ENCODE peak calls at places on chromosomes 7 and 10, in seven cellular contexts. E, T, L, R, C, V and U are unnamed samples.
A peak's percentile ranks its signal among the peaks of the same experiment; 100 is the strongest.

GRCh38 chr7:122166708-122167107 is 22.7 kb upstream of the AASS start:
- DNase-seq in E (no peak), T (no peak), L (no peak), R (no peak), C (peak; percentile 62), V (no peak), U (no peak)

GRCh38 chr10:28807760-28808613 is 130.7 kb downstream of the BAMBI start:
- DNase-seq in E (no peak), T (no peak), L (no peak), R (no peak), C (peak; percentile 34), V (no peak), U (no peak)

GRCh38 chr7:42272793-42273665 is 36.0 kb upstream of the GLI3 start:
- DNase-seq in E (no peak), T (no peak), L (no peak), R (no peak), C (peak; percentile 59), V (no peak), U (no peak)

GRCh38 chr7:16345979-16346958 is 75.1 kb downstream of the CRPPA start:
- DNase-seq in E (no peak), T (no peak), L (no peak), R (peak; percentile 16), C (peak; percentile 58), V (no peak), U (no peak)

GRCh38 chr7:120691915-120692314 is 166.0 kb downstream of the TSPAN12 start:
- DNase-seq in E (no peak), T (no peak), L (no peak), R (no peak), C (no peak), V (no peak), U (no peak)

GRCh38 chr7:54778166-54778565 is 19.2 kb upstream of the SEC61G start:
- DNase-seq in E (no peak), T (no peak), L (no peak), R (no peak), C (no peak), V (no peak), U (no peak)

GRCh38 chr10:12938271-12938670 is 63.2 kb downstream of the CCDC3 start:
- DNase-seq in E (no peak), T (no peak), L (no peak), R (no peak), C (no peak), V (no peak), U (no peak)

GRCh38 chr10:125521721-125522680 is 161.0 kb downstream of the TEX36 start:
- DNase-seq in E (no peak), T (no peak), L (no peak), R (no peak), C (no peak), V (no peak), U (peak; percentile 77)

GRCh38 chr7:25857376-25858067 is 294.5 kb upstream of the NFE2L3 start:
- DNase-seq in E (no peak), T (peak; percentile 23), L (no peak), R (no peak), C (peak; percentile 55), V (no peak), U (peak; percentile 79)

GRCh38 chr10:3239066-3239919 is 66.7 kb upstream of the PITRM1 start:
- DNase-seq in E (peak; percentile 66), T (peak; percentile 72), L (peak; percentile 72), R (no peak), C (peak; percentile 68), V (peak; percentile 54), U (no peak)

GRCh38 chr10:72746606-72747357 is 54.8 kb downstream of the MCU start:
- DNase-seq in E (no peak), T (no peak), L (no peak), R (no peak), C (no peak), V (no peak), U (no peak)
- TF ChIP-seq CTCF in E (no peak), T (no peak), L (no peak), R (no peak), C (no peak), V (no peak), U (no peak)

DNA sequence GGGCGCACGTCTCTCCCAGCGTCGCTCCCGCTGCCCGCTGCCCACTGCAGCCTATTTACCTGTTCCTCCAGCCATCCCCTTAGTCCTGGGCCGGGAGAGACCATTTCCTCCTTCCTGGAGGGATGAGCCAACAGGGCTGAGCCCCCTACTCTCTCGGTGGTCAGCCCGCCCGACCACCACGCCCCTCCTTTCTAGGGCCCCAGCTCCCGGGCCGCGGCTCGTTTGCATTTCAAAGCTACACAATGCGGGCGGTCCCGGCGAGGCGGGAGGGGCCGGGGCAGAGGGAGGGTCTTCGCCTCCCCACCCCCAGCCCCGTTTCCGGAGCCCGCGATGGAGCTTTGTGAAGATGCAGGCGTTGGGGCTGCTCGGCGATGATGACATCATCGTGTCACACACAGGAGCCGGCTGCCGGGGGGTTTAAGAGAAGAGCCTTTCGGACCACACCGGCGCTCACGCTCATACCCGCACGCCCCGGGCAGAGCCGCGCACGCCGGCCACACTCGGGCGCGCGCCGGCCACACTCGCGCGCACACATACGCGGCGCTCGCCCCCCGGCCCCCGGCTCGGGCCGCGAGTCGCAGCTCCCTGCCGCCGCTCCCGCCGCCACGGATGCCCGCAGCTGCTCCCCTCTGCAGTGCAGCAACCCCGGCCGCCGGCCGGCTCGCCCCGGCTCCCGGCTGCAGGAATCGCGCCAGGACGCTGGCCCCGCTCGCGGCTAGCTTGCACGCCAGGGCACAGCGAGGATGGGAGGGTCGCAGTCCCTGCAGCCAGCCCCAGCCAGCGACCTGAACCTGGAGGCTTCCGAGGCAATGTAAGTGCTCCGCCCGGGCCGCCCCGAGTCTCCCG is 107.7 kb upstream of the BTBD16 start:
- DNase-seq in E (no peak), T (no peak), L (no peak), R (no peak), C (peak; percentile 52), V (no peak), U (no peak)
- H3K27me3 ChIP-seq in E (no peaks in the 10 kb centered on the region), T (no peaks in the 10 kb centered on the region), L (no peaks in the 10 kb centered on the region), R (no peaks in the 10 kb centered on the region), C (no peaks in the 10 kb centered on the region), V (no peaks in the 10 kb centered on the region), U (peaks cover 46% of the 10 kb centered on the region)

GRCh38 chr10:45442670-45443069 is 68.7 kb downstream of the ALOX5 start:
- DNase-seq in E (no peak), T (no peak), L (no peak), R (no peak), C (no peak), V (no peak), U (no peak)
- TF ChIP-seq CTCF in E (no peak), T (no peak), L (no peak), R (no peak), C (no peak), V (no peak), U (no peak)

GRCh38 chr7:128364166-128364565 is 2.7 kb upstream of the PRRT4 start:
- DNase-seq in E (no peak), T (no peak), L (no peak), R (no peak), C (no peak), V (no peak), U (no peak)

GRCh38 chr7:128366290-128366689 is 4.8 kb upstream of the PRRT4 start:
- DNase-seq in E (no peak), T (no peak), L (no peak), R (no peak), C (no peak), V (no peak), U (no peak)

GRCh38 chr7:128365432-128365831 is 3.9 kb upstream of the PRRT4 start:
- DNase-seq in E (no peak), T (no peak), L (no peak), R (no peak), C (no peak), V (no peak), U (no peak)

GRCh38 chr7:128370491-128370890 is 9.0 kb upstream of the PRRT4 start:
- DNase-seq in E (no peak), T (no peak), L (no peak), R (no peak), C (no peak), V (no peak), U (no peak)

DNA sequence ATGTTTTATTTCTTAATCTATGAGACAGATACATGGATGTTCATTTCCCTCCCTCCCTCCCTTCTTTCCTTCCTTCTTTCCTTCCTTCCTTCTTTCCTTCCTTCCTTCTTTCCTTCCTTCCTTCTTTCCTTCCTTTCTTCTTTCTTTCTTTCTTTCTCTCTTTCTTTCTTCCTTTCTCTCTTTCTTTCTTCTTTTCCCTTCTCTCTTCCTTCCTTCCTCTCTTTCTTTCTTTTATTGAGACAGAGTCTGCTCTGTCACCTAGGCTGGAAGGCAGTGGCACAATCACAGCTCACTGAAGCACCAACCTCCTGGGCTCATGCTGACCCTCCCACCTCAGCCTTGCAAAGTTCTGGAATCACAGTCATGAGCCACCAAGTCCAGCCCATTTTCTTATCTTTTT is 5.5 kb upstream of the PRRT4 start:
- DNase-seq in E (no peak), T (no peak), L (no peak), R (no peak), C (no peak), V (no peak), U (no peak)
- H3K27me3 ChIP-seq in E (no peaks in the 10 kb centered on the region), T (no peaks in the 10 kb centered on the region), L (peaks cover 66% of the 10 kb centered on the region), R (peaks cover 50% of the 10 kb centered on the region), C (peaks cover 48% of the 10 kb centered on the region), V (peaks cover 5% of the 10 kb centered on the region), U (no peaks in the 10 kb centered on the region)

GRCh38 chr7:129591868-129592267 is 19.7 kb upstream of the NRF1 start:
- DNase-seq in E (no peak), T (no peak), L (no peak), R (no peak), C (no peak), V (no peak), U (no peak)

GRCh38 chr7:129599174-129599573 is 12.3 kb upstream of the NRF1 start:
- DNase-seq in E (no peak), T (no peak), L (no peak), R (no peak), C (no peak), V (no peak), U (no peak)

GRCh38 chr7:129597672-129598071 is 13.8 kb upstream of the NRF1 start:
- DNase-seq in E (no peak), T (no peak), L (no peak), R (no peak), C (no peak), V (no peak), U (no peak)
- TF ChIP-seq CTCF in E (no peak), T (no peak), L (no peak), R (no peak), C (no peak), V (no peak), U (no peak)

GRCh38 chr7:94061316-94061715 is 57.2 kb upstream of the BET1 start:
- DNase-seq in E (no peak), T (no peak), L (no peak), R (no peak), C (no peak), V (no peak), U (no peak)
- H3K27me3 ChIP-seq in E (no peaks in the 10 kb centered on the region), T (peaks cover 11% of the 10 kb centered on the region), L (no peaks in the 10 kb centered on the region), R (no peaks in the 10 kb centered on the region), C (no peaks in the 10 kb centered on the region), V (no peaks in the 10 kb centered on the region), U (no peaks in the 10 kb centered on the region)